ENCODE peak calls at places on chromosomes 3 and 15, in four cellular contexts. G is CD8-positive, alpha-beta T cell; N is heart left ventricle; R is Panc1. M is an unnamed sample.

GRCh38 chr15:57333487-57333886 is 42.8 kb upstream of the CGNL1 start:
- ATAC-seq in G (no peak), N (no peak), R (no peak), M (no peak)

GRCh38 chr15:51829360-51830278 is at the start of gene TMOD3:
- ATAC-seq in G (peak; percentile 83), N (peak; percentile 98), R (peak; percentile 98), M (peak; percentile 97)

GRCh38 chr15:31609243-31609642 is 282.6 kb downstream of the KLF13 start:
- ATAC-seq in G (no peak), N (no peak), R (no peak), M (no peak)

GRCh38 chr15:39874890-39875549 is 45.0 kb downstream of the GPR176 start:
- ATAC-seq in G (no peak), N (no peak), R (peak; percentile 69), M (no peak)

GRCh38 chr15:77568960-77569646 is 63.6 kb downstream of the LINGO1 start:
- ATAC-seq in G (no peak), N (peak; percentile 53), R (peak; percentile 80), M (no peak)

GRCh38 chr15:46456431-46456830 is 821.6 kb downstream of the SQOR start:
- ATAC-seq in G (no peak), N (no peak), R (no peak), M (no peak)

GRCh38 chr3:119497824-119498187 is 541 bp upstream of the TIMMDC1 start:
- ATAC-seq in G (no peak), N (peak; percentile 1), R (peak; percentile 26), M (no peak)

GRCh38 chr3:139745831-139746230 is 68.1 kb upstream of the NMNAT3 start:
- ATAC-seq in G (no peak), N (peak; percentile 93), R (no peak), M (no peak)

GRCh38 chr3:110069641-110070538 is 732.5 kb upstream of the DPPA4 start:
- ATAC-seq in G (no peak), N (peak; percentile 97), R (no peak), M (no peak)

GRCh38 chr3:187935623-187936156 is 190.4 kb upstream of the BCL6 start:
- ATAC-seq in G (peak; percentile 44), N (no peak), R (no peak), M (no peak)

GRCh38 chr3:141366285-141367037 is 1.8 kb upstream of the ZBTB38 start:
- ATAC-seq in G (no peak), N (peak; percentile 19), R (peak; percentile 59), M (peak; percentile 8)

GRCh38 chr3:3893590-3893989 is 94.4 kb downstream of the LRRN1 start:
- ATAC-seq in G (no peak), N (no peak), R (no peak), M (no peak)

GRCh38 chr15:50767332-50767861 is 1.9 kb upstream of the SPPL2A start:
- ATAC-seq in G (no peak), N (peak; percentile 69), R (no peak), M (peak; percentile 66)

GRCh38 chr15:70142322-70143191 is 44.8 kb upstream of the TLE3 start:
- ATAC-seq in G (no peak), N (peak; percentile 93), R (no peak), M (no peak)

GRCh38 chr15:85036716-85037115 is 55.1 kb downstream of the PDE8A start:
- ATAC-seq in G (no peak), N (peak; percentile 71), R (no peak), M (no peak)

GRCh38 chr3:134222835-134223234 is 27.8 kb downstream of the RYK start:
- ATAC-seq in G (no peak), N (peak; percentile 54), R (no peak), M (no peak)

GRCh38 chr3:1135194-1135593 is 42.4 kb downstream of the CNTN6 start:
- ATAC-seq in G (no peak), N (no peak), R (no peak), M (no peak)

GRCh38 chr3:172237121-172237742 is 197.9 kb downstream of the FNDC3B start:
- ATAC-seq in G (no peak), N (peak; percentile 46), R (peak; percentile 49), M (no peak)

GRCh38 chr3:197505796-197506553 is 49.8 kb downstream of the BDH1 start:
- ATAC-seq in G (no peak), N (no peak), R (no peak), M (no peak)

GRCh38 chr3:50147861-50148260 is 7.3 kb upstream of the SEMA3F start:
- ATAC-seq in G (no peak), N (no peak), R (no peak), M (no peak)

GRCh38 chr3:23648965-23649328 is 156.8 kb upstream of the UBE2E1 start:
- ATAC-seq in G (no peak), N (peak; percentile 43), R (no peak), M (no peak)

GRCh38 chr3:123082370-123083065 is 15.7 kb downstream of the PDIA5 start:
- ATAC-seq in G (no peak), N (no peak), R (no peak), M (no peak)
- H3K4me1 ChIP-seq in G (peaks cover 17% of the 10 kb centered on the region), N (peaks cover 70% of the 10 kb centered on the region), R (peaks cover 80% of the 10 kb centered on the region), M (peaks cover 9% of the 10 kb centered on the region)

GRCh38 chr3:30610702-30611410 is 4.5 kb downstream of the TGFBR2 start:
- ATAC-seq in G (no peak), N (no peak), R (no peak), M (no peak)

GRCh38 chr3:30612422-30613134 is 6.2 kb downstream of the TGFBR2 start:
- ATAC-seq in G (no peak), N (peak; percentile 18), R (no peak), M (no peak)

GRCh38 chr3:30611613-30612421 is 5.4 kb downstream of the TGFBR2 start:
- ATAC-seq in G (peak; percentile 29), N (no peak), R (peak; percentile 39), M (peak; percentile 42)

GRCh38 chr3:30607032-30607833 is 832 bp downstream of the TGFBR2 start:
- ATAC-seq in G (peak; percentile 35), N (peak; percentile 66), R (peak; percentile 37), M (peak; percentile 35)

GRCh38 chr3:30609930-30610701 is 3.7 kb downstream of the TGFBR2 start:
- ATAC-seq in G (no peak), N (no peak), R (no peak), M (no peak)
- H3K4me3 ChIP-seq in G (peak overlapping the region; percentile 89), N (peak overlapping the region; percentile 1), R (no peak overlapping the region), M (peak overlapping the region; percentile 99)

GRCh38 chr3:123758081-123758564 is 126.0 kb downstream of the MYLK start:
- ATAC-seq in G (no peak), N (peak; percentile 54), R (peak; percentile 68), M (no peak)

GRCh38 chr3:123762805-123763204 is 121.3 kb downstream of the MYLK start:
- ATAC-seq in G (no peak), N (no peak), R (no peak), M (no peak)

GRCh38 chr3:123757281-123757940 is 126.7 kb downstream of the MYLK start:
- ATAC-seq in G (no peak), N (peak; percentile 69), R (no peak), M (peak; percentile 60)

GRCh38 chr3:123760817-123761216 is 123.3 kb downstream of the MYLK start:
- ATAC-seq in G (no peak), N (no peak), R (no peak), M (no peak)

DNA sequence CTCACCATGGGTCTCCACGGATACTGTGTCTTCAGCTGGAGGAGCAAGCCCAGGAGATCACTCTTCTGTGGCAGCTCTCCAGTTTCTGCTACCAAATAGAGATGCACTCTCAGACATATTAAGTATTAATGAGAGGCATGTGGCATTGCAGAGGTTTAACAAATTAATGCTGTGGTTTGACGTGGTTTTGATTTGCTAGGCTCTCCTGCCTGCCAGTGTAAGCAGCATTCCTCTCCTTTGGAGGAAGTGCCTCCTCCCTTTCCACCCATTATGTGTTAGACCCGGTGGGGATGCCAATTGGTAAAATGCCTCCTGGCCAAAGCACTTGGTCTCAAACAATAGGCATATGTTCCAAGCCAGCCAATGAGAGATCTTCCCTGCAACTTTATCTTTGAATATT is 124.8 kb downstream of the MYLK start:
- ATAC-seq in G (no peak), N (no peak), R (no peak), M (no peak)
- H3K4me1 ChIP-seq in G (no peaks in the 10 kb centered on the region), N (no peaks in the 10 kb centered on the region), R (peaks cover 9% of the 10 kb centered on the region), M (no peaks in the 10 kb centered on the region)

GRCh38 chr15:68113751-68114150 is 59.6 kb downstream of the PIAS1 start:
- ATAC-seq in G (no peak), N (no peak), R (no peak), M (no peak)
- H3K4me3 ChIP-seq in G (no peak overlapping the region), N (peak overlapping the region; percentile 31), R (no peak overlapping the region), M (no peak overlapping the region)

DNA sequence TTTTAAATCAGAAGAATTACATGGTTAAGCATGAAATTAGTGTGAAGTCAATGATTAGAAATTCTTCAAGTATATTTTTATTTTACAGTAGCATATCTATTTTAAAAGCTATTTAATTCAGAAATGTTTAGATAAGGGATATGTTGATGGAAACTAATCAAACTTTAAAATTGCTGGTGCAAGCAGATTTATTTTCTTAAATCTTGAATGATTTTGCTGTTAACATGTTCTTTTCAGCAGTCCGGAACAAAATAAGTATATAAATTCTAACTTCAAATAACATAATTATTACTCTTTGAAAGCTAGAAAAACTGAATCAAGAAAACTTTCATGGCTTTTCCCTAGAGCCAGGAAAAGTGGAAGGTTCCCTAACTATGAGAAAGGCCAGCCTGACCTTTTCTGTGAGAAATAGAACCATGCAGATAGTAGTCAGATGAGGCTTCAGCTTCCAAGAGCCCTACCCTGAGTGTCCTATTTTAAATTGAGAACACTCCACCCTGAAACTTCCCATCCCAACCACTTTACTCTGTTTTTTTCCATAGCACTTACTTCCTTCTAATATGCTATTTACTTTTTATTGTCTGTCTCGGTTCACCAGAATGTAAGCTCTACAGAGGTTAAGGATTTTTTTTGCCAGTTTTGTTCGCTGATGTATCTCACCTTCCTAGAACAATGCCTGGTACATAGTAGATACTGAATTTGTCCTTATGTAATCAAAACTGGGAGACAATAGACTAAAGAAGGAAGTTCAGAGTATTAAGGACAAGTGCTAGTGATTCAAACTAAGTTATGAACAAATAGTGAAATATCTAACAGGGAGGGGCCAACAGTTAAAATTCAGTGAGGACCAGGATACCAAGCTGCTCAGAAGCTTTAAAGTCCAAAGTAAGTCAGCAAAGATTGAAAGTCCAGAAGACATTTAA is 66.8 kb downstream of the CD200R1L start:
- ATAC-seq in G (no peak), N (peak; percentile 45), R (no peak), M (no peak)
- H3K4me1 ChIP-seq in G (no peaks in the 10 kb centered on the region), N (peaks cover 61% of the 10 kb centered on the region), R (no peaks in the 10 kb centered on the region), M (peaks cover 8% of the 10 kb centered on the region)

DNA sequence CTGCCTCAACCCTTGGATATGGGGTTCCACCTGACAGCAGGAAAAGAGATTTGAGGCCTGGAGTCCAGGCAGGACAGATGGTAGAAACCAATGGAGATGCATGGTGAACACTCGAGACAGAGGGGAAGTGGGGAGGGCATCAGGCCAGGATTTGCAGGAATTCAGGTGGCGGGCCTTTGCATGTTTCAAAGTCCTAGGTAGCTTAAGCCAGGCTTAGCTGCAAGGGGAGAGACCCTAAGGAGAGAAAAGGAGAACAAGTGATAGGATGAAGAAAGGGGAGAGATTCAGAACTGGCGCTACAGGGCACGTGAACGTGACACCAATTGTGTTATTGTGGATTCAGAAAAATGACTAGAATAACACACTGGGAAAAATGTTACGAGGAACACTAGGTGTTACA is 182.6 kb downstream of the PDZRN3 start:
- ATAC-seq in G (no peak), N (no peak), R (no peak), M (no peak)
- H3K4me3 ChIP-seq in G (no peak overlapping the region), N (no peak overlapping the region), R (no peak overlapping the region), M (no peak overlapping the region)

GRCh38 chr3:42095540-42095939 is 4.4 kb downstream of the TRAK1 start:
- ATAC-seq in G (no peak), N (no peak), R (no peak), M (no peak)
- H3K4me1 ChIP-seq in G (peaks cover 4% of the 10 kb centered on the region), N (peaks cover 68% of the 10 kb centered on the region), R (peaks cover 15% of the 10 kb centered on the region), M (peaks cover 2% of the 10 kb centered on the region)